ENCODE peak calls at places on chromosomes 2 and 18, in seven cellular contexts. P is stimulated activated CD4-positive, alpha-beta T cell treated with anti-CD3 and anti-CD28 coated beads, Interleukin-4, amount 100 ng/mL, for 24 hours; U is NB4; M is NCI-H510A treated with DMSO at 0.1 percent for 48 hours; X is NCI-H1105 treated with DMSO at 0.1 percent for 48 hours; C is T follicular helper cell; N is NCI-H1417. G is an unnamed sample.

GRCh38 chr2:98883780-98884211 is 52.2 kb downstream of the CRACDL start:
- DNase-seq in P (no peak), U (no peak), M (no peak), X (no peak), C (no peak), N (no peak), G (no peak)

GRCh38 chr18:69444221-69444620 is 43.5 kb downstream of the DOK6 start:
- DNase-seq in P (no peak), U (no peak), M (no peak), X (no peak), C (no peak), N (no peak), G (no peak)

GRCh38 chr2:209049608-209050007 is 374.2 kb upstream of the MAP2 start:
- DNase-seq in P (no peak), U (no peak), M (no peak), X (no peak), C (no peak), N (no peak), G (no peak)

GRCh38 chr18:79558196-79559120 is 121.1 kb upstream of the CTDP1 start:
- DNase-seq in P (no peak), U (no peak), M (no peak), X (no peak), C (no peak), N (no peak), G (no peak)

GRCh38 chr2:52936029-52936428 is 831.6 kb upstream of the CHAC2 start:
- DNase-seq in P (no peak), U (no peak), M (no peak), X (no peak), C (no peak), N (no peak), G (no peak)

GRCh38 chr2:219278655-219279150 is 463 bp upstream of the DNAJB2 start:
- DNase-seq in P (no peak), U (no peak), M (no peak), X (no peak), C (no peak), N (no peak), G (no peak)

GRCh38 chr2:217954971-217955740 is 47.6 kb downstream of the TNS1 start:
- DNase-seq in P (no peak), U (no peak), M (no peak), X (no peak), C (no peak), N (no peak), G (no peak)

GRCh38 chr2:167420261-167420660 is 532.0 kb downstream of the XIRP2 start:
- DNase-seq in P (no peak), U (no peak), M (no peak), X (no peak), C (no peak), N (no peak), G (no peak)

GRCh38 chr18:13520306-13520705 is 206.1 kb downstream of the FAM210A start:
- DNase-seq in P (no peak), U (no peak), M (no peak), X (no peak), C (no peak), N (no peak), G (no peak)

GRCh38 chr18:5879479-5879882 is 15.8 kb downstream of the TMEM200C start:
- DNase-seq in P (no peak), U (peak; percentile 18), M (peak; percentile 58), X (peak; percentile 3), C (no peak), N (peak; percentile 34), G (no peak)

GRCh38 chr2:15432642-15433261 is 128.4 kb downstream of the NBAS start:
- DNase-seq in P (no peak), U (no peak), M (no peak), X (no peak), C (no peak), N (no peak), G (no peak)

GRCh38 chr2:236512267-236512666 is 57.4 kb upstream of the ACKR3 start:
- DNase-seq in P (no peak), U (no peak), M (no peak), X (no peak), C (no peak), N (no peak), G (no peak)

GRCh38 chr2:149023091-149023490 is 15.4 kb upstream of the LYPD6B start:
- DNase-seq in P (no peak), U (no peak), M (no peak), X (no peak), C (no peak), N (no peak), G (no peak)

GRCh38 chr18:79587298-79588125 is 92.1 kb upstream of the CTDP1 start:
- DNase-seq in P (no peak), U (no peak), M (no peak), X (no peak), C (no peak), N (no peak), G (no peak)

GRCh38 chr18:28177828-28178635 is 1.1 kb upstream of the CDH2 start:
- DNase-seq in P (no peak), U (no peak), M (peak; percentile 94), X (peak; percentile 89), C (no peak), N (peak; percentile 79), G (peak; percentile 73)

GRCh38 chr2:32849456-32850194 is 97.1 kb upstream of the LTBP1 start:
- DNase-seq in P (no peak), U (peak; percentile 17), M (no peak), X (no peak), C (no peak), N (no peak), G (no peak)

GRCh38 chr2:188853307-188853706 is 120.9 kb upstream of the COL3A1 start:
- DNase-seq in P (no peak), U (no peak), M (no peak), X (no peak), C (no peak), N (no peak), G (no peak)

GRCh38 chr2:238493880-238494572 is 67.3 kb downstream of the ASB1 start:
- DNase-seq in P (peak; percentile 11), U (peak; percentile 38), M (no peak), X (no peak), C (no peak), N (no peak), G (no peak)

GRCh38 chr18:47151457-47151856 is 1.2 kb upstream of the HDHD2 start:
- DNase-seq in P (no peak), U (no peak), M (no peak), X (no peak), C (no peak), N (no peak), G (no peak)

GRCh38 chr2:84880645-84881521 is at the start of gene TRABD2A:
- DNase-seq in P (peak; percentile 63), U (peak; percentile 47), M (no peak), X (no peak), C (peak; percentile 34), N (no peak), G (no peak)

GRCh38 chr2:122174061-122174460 is 418.6 kb downstream of the TSN start:
- DNase-seq in P (no peak), U (no peak), M (no peak), X (no peak), C (no peak), N (no peak), G (no peak)

GRCh38 chr2:46315103-46315890 is 18.1 kb downstream of the EPAS1 start:
- DNase-seq in P (no peak), U (peak; percentile 29), M (peak; percentile 27), X (no peak), C (no peak), N (no peak), G (no peak)

GRCh38 chr2:66575625-66576371 is 140.9 kb downstream of the MEIS1 start:
- DNase-seq in P (no peak), U (no peak), M (no peak), X (no peak), C (no peak), N (no peak), G (no peak)

GRCh38 chr18:3183103-3183717 is 36.6 kb downstream of the MYOM1 start:
- DNase-seq in P (no peak), U (no peak), M (no peak), X (no peak), C (no peak), N (no peak), G (no peak)

GRCh38 chr2:101501443-101501842 is 26.5 kb upstream of the RFX8 start:
- DNase-seq in P (no peak), U (peak; percentile 55), M (no peak), X (no peak), C (no peak), N (peak; percentile 11), G (no peak)

GRCh38 chr2:85753035-85753524 is 711 bp upstream of the ATOH8 start:
- DNase-seq in P (no peak), U (no peak), M (no peak), X (no peak), C (no peak), N (no peak), G (no peak)

GRCh38 chr2:157194097-157194688 is 63.3 kb upstream of the GALNT5 start:
- DNase-seq in P (peak; percentile 12), U (peak; percentile 54), M (peak; percentile 45), X (peak; percentile 40), C (no peak), N (peak; percentile 11), G (peak; percentile 53)

GRCh38 chr2:1804865-1805264 is 60.5 kb upstream of the PXDN start:
- DNase-seq in P (no peak), U (no peak), M (no peak), X (no peak), C (no peak), N (no peak), G (no peak)

GRCh38 chr2:68653538-68653982 is 10.2 kb downstream of the PROKR1 start:
- DNase-seq in P (peak; percentile 53), U (peak; percentile 86), M (no peak), X (no peak), C (no peak), N (no peak), G (no peak)

GRCh38 chr2:236867441-236868260 is 218.0 kb upstream of the COPS8 start:
- DNase-seq in P (no peak), U (no peak), M (no peak), X (no peak), C (no peak), N (no peak), G (no peak)